ENCODE peak calls at places on chromosomes 3 and 15, in ten cellular contexts. One of them, this sample, is unnamed.

GRCh38 chr3:61865466-61865865 is 304.1 kb downstream of the PTPRG start:
- DNase-seq in GM23338: no peak
- DNase-seq in AG10803: no peak
- DNase-seq in omental fat pad: no peak
- DNase-seq in Peyer's patch: no peak
- DNase-seq in tibial artery: no peak
- DNase-seq in fibroblast of pulmonary artery: no peak
- DNase-seq in uterus: no peak
- DNase-seq in dorsolateral prefrontal cortex: no peak
- DNase-seq in colonic mucosa: no peak
- DNase-seq in this sample: no peak

GRCh38 chr15:90219421-90220141 is 14.2 kb downstream of the CIB1 start:
- DNase-seq in GM23338: peak
- DNase-seq in AG10803: no peak
- DNase-seq in omental fat pad: peak
- DNase-seq in Peyer's patch: peak
- DNase-seq in tibial artery: no peak
- DNase-seq in fibroblast of pulmonary artery: no peak
- DNase-seq in uterus: peak
- DNase-seq in dorsolateral prefrontal cortex: no peak
- DNase-seq in colonic mucosa: no peak
- DNase-seq in this sample: peak

GRCh38 chr3:140580746-140581145 is 97.1 kb upstream of the TRIM42 start:
- DNase-seq in GM23338: no peak
- DNase-seq in AG10803: no peak
- DNase-seq in omental fat pad: no peak
- DNase-seq in Peyer's patch: no peak
- DNase-seq in tibial artery: no peak
- DNase-seq in fibroblast of pulmonary artery: no peak
- DNase-seq in uterus: no peak
- DNase-seq in dorsolateral prefrontal cortex: no peak
- DNase-seq in colonic mucosa: no peak
- DNase-seq in this sample: no peak

GRCh38 chr15:20356444-20357138 is 185.0 kb downstream of the GOLGA6L6 start:
- DNase-seq in GM23338: peak
- DNase-seq in AG10803: no peak
- DNase-seq in omental fat pad: no peak
- DNase-seq in Peyer's patch: no peak
- DNase-seq in tibial artery: peak
- DNase-seq in fibroblast of pulmonary artery: peak
- DNase-seq in uterus: peak
- DNase-seq in dorsolateral prefrontal cortex: peak
- DNase-seq in colonic mucosa: no peak
- DNase-seq in this sample: no peak

GRCh38 chr3:123383101-123384053 is 65.5 kb downstream of the ADCY5 start:
- DNase-seq in GM23338: peak
- DNase-seq in AG10803: peak
- DNase-seq in omental fat pad: no peak
- DNase-seq in Peyer's patch: peak
- DNase-seq in tibial artery: no peak
- DNase-seq in fibroblast of pulmonary artery: no peak
- DNase-seq in uterus: peak
- DNase-seq in dorsolateral prefrontal cortex: no peak
- DNase-seq in colonic mucosa: no peak
- DNase-seq in this sample: peak

GRCh38 chr3:69542265-69543079 is 156.6 kb upstream of the FRMD4B start:
- DNase-seq in GM23338: peak
- DNase-seq in AG10803: no peak
- DNase-seq in omental fat pad: no peak
- DNase-seq in Peyer's patch: no peak
- DNase-seq in tibial artery: no peak
- DNase-seq in fibroblast of pulmonary artery: no peak
- DNase-seq in uterus: no peak
- DNase-seq in dorsolateral prefrontal cortex: peak
- DNase-seq in colonic mucosa: no peak
- DNase-seq in this sample: no peak

GRCh38 chr3:14019459-14019858 is 105.2 kb downstream of the CHCHD4 start:
- DNase-seq in GM23338: no peak
- DNase-seq in AG10803: peak
- DNase-seq in omental fat pad: no peak
- DNase-seq in Peyer's patch: no peak
- DNase-seq in tibial artery: no peak
- DNase-seq in fibroblast of pulmonary artery: no peak
- DNase-seq in uterus: no peak
- DNase-seq in dorsolateral prefrontal cortex: no peak
- DNase-seq in colonic mucosa: no peak
- DNase-seq in this sample: no peak

GRCh38 chr15:68676926-68677325 is 98.1 kb downstream of the CORO2B start:
- DNase-seq in GM23338: no peak
- DNase-seq in AG10803: no peak
- DNase-seq in omental fat pad: no peak
- DNase-seq in Peyer's patch: no peak
- DNase-seq in tibial artery: no peak
- DNase-seq in fibroblast of pulmonary artery: no peak
- DNase-seq in uterus: no peak
- DNase-seq in dorsolateral prefrontal cortex: no peak
- DNase-seq in colonic mucosa: no peak
- DNase-seq in this sample: no peak

GRCh38 chr3:58013099-58013498 is 4.9 kb downstream of the FLNB start:
- DNase-seq in GM23338: no peak
- DNase-seq in AG10803: no peak
- DNase-seq in omental fat pad: no peak
- DNase-seq in Peyer's patch: no peak
- DNase-seq in tibial artery: no peak
- DNase-seq in fibroblast of pulmonary artery: no peak
- DNase-seq in uterus: no peak
- DNase-seq in dorsolateral prefrontal cortex: no peak
- DNase-seq in colonic mucosa: no peak
- DNase-seq in this sample: no peak

GRCh38 chr3:85337895-85338294 is 379.1 kb downstream of the CADM2 start:
- DNase-seq in GM23338: no peak
- DNase-seq in AG10803: no peak
- DNase-seq in omental fat pad: no peak
- DNase-seq in Peyer's patch: no peak
- DNase-seq in tibial artery: no peak
- DNase-seq in fibroblast of pulmonary artery: no peak
- DNase-seq in uterus: no peak
- DNase-seq in dorsolateral prefrontal cortex: no peak
- DNase-seq in colonic mucosa: no peak
- DNase-seq in this sample: no peak

DNA sequence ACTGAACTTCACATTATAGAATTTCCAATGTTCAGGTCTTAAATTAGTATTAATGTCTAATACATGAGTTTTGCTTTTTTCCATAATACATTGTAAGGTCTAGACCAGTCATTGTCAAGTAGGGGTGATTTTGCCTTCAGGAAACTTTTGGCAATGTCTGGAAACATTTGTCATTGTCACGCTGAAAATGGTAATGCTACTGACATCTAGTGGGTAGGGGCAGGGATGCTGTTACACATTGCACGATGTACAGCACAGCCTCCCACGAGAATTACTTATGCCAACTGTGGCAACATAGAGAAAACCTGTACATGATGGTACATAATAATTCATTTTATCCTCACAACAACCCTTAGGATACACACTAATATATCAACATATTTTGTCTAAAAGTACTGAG is 384.1 kb downstream of the CADM2 start:
- DNase-seq in GM23338: peak
- DNase-seq in AG10803: no peak
- DNase-seq in omental fat pad: no peak
- DNase-seq in Peyer's patch: no peak
- DNase-seq in tibial artery: no peak
- DNase-seq in fibroblast of pulmonary artery: no peak
- DNase-seq in uterus: no peak
- DNase-seq in dorsolateral prefrontal cortex: no peak
- DNase-seq in colonic mucosa: no peak
- DNase-seq in this sample: no peak
- TF ChIP-seq CTCF in GM23338: peak
- TF ChIP-seq CTCF in AG10803: no peak
- TF ChIP-seq CTCF in omental fat pad: no peak
- TF ChIP-seq CTCF in Peyer's patch: no peak
- TF ChIP-seq CTCF in tibial artery: no peak
- TF ChIP-seq CTCF in fibroblast of pulmonary artery: no peak
- TF ChIP-seq CTCF in uterus: no peak
- TF ChIP-seq CTCF in dorsolateral prefrontal cortex: peak
- TF ChIP-seq CTCF in colonic mucosa: no peak
- TF ChIP-seq CTCF in this sample: peak

DNA sequence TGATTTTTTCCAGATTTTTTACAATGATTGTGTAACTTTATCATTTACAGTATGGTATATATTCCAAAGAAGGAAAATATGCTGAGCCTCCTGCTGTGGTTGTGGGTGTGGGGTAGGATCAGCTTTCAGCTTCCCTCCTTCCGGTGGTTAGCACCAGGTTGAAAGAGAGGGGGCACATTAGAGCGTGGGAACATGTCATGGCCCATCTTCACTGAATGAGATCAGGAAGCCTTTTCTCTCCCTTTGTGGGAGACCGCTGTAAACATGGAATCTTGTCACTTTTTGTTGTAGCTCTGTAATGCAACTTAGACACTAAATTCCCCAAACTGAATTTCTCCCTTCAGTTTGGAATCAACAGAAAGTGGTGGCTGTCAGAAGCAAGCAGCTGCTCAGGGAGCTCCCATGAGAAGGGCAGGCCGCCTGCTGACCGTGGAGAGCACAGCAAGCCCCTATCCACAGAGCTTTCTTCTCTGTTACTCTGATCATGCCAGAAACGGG is 86.7 kb upstream of the LIMD1 start:
- DNase-seq in GM23338: peak
- DNase-seq in AG10803: no peak
- DNase-seq in omental fat pad: no peak
- DNase-seq in Peyer's patch: no peak
- DNase-seq in tibial artery: no peak
- DNase-seq in fibroblast of pulmonary artery: peak
- DNase-seq in uterus: no peak
- DNase-seq in dorsolateral prefrontal cortex: no peak
- DNase-seq in colonic mucosa: no peak
- DNase-seq in this sample: no peak
- TF ChIP-seq CTCF in GM23338: peak
- TF ChIP-seq CTCF in AG10803: peak
- TF ChIP-seq CTCF in omental fat pad: no peak
- TF ChIP-seq CTCF in Peyer's patch: no peak
- TF ChIP-seq CTCF in tibial artery: no peak
- TF ChIP-seq CTCF in fibroblast of pulmonary artery: peak
- TF ChIP-seq CTCF in uterus: no peak
- TF ChIP-seq CTCF in dorsolateral prefrontal cortex: no peak
- TF ChIP-seq CTCF in colonic mucosa: peak
- TF ChIP-seq CTCF in this sample: no peak

GRCh38 chr3:113536627-113537101 is 4.3 kb downstream of the SIDT1 start:
- DNase-seq in GM23338: no peak
- DNase-seq in AG10803: no peak
- DNase-seq in omental fat pad: no peak
- DNase-seq in Peyer's patch: no peak
- DNase-seq in tibial artery: no peak
- DNase-seq in fibroblast of pulmonary artery: peak
- DNase-seq in uterus: no peak
- DNase-seq in dorsolateral prefrontal cortex: no peak
- DNase-seq in colonic mucosa: peak
- DNase-seq in this sample: no peak

GRCh38 chr3:113534365-113534764 is 2.0 kb downstream of the SIDT1 start:
- DNase-seq in GM23338: no peak
- DNase-seq in AG10803: no peak
- DNase-seq in omental fat pad: no peak
- DNase-seq in Peyer's patch: no peak
- DNase-seq in tibial artery: no peak
- DNase-seq in fibroblast of pulmonary artery: no peak
- DNase-seq in uterus: no peak
- DNase-seq in dorsolateral prefrontal cortex: no peak
- DNase-seq in colonic mucosa: no peak
- DNase-seq in this sample: no peak

GRCh38 chr3:113537155-113537554 is 4.8 kb downstream of the SIDT1 start:
- DNase-seq in GM23338: no peak
- DNase-seq in AG10803: no peak
- DNase-seq in omental fat pad: no peak
- DNase-seq in Peyer's patch: no peak
- DNase-seq in tibial artery: no peak
- DNase-seq in fibroblast of pulmonary artery: no peak
- DNase-seq in uterus: no peak
- DNase-seq in dorsolateral prefrontal cortex: no peak
- DNase-seq in colonic mucosa: no peak
- DNase-seq in this sample: no peak

GRCh38 chr3:113533534-113533892 is 1.2 kb downstream of the SIDT1 start:
- DNase-seq in GM23338: no peak
- DNase-seq in AG10803: no peak
- DNase-seq in omental fat pad: no peak
- DNase-seq in Peyer's patch: no peak
- DNase-seq in tibial artery: no peak
- DNase-seq in fibroblast of pulmonary artery: no peak
- DNase-seq in uterus: no peak
- DNase-seq in dorsolateral prefrontal cortex: no peak
- DNase-seq in colonic mucosa: no peak
- DNase-seq in this sample: no peak

GRCh38 chr3:113535898-113536297 is 3.5 kb downstream of the SIDT1 start:
- DNase-seq in GM23338: peak
- DNase-seq in AG10803: no peak
- DNase-seq in omental fat pad: no peak
- DNase-seq in Peyer's patch: no peak
- DNase-seq in tibial artery: no peak
- DNase-seq in fibroblast of pulmonary artery: no peak
- DNase-seq in uterus: no peak
- DNase-seq in dorsolateral prefrontal cortex: no peak
- DNase-seq in colonic mucosa: no peak
- DNase-seq in this sample: no peak
- TF ChIP-seq CTCF in GM23338: peak
- TF ChIP-seq CTCF in AG10803: no peak
- TF ChIP-seq CTCF in omental fat pad: no peak
- TF ChIP-seq CTCF in Peyer's patch: no peak
- TF ChIP-seq CTCF in tibial artery: no peak
- TF ChIP-seq CTCF in fibroblast of pulmonary artery: peak
- TF ChIP-seq CTCF in uterus: no peak
- TF ChIP-seq CTCF in dorsolateral prefrontal cortex: no peak
- TF ChIP-seq CTCF in colonic mucosa: no peak
- TF ChIP-seq CTCF in this sample: no peak

GRCh38 chr15:40271915-40272712 is 10.8 kb downstream of the ANKRD63 start:
- DNase-seq in GM23338: no peak
- DNase-seq in AG10803: no peak
- DNase-seq in omental fat pad: no peak
- DNase-seq in Peyer's patch: no peak
- DNase-seq in tibial artery: no peak
- DNase-seq in fibroblast of pulmonary artery: no peak
- DNase-seq in uterus: no peak
- DNase-seq in dorsolateral prefrontal cortex: no peak
- DNase-seq in colonic mucosa: no peak
- DNase-seq in this sample: no peak
- TF ChIP-seq CTCF in GM23338: no peak
- TF ChIP-seq CTCF in AG10803: no peak
- TF ChIP-seq CTCF in omental fat pad: no peak
- TF ChIP-seq CTCF in Peyer's patch: no peak
- TF ChIP-seq CTCF in tibial artery: no peak
- TF ChIP-seq CTCF in fibroblast of pulmonary artery: no peak
- TF ChIP-seq CTCF in uterus: no peak
- TF ChIP-seq CTCF in dorsolateral prefrontal cortex: no peak
- TF ChIP-seq CTCF in colonic mucosa: no peak
- TF ChIP-seq CTCF in this sample: no peak